ENCODE peak calls at places on chromosomes 12 and 14, in ten cellular contexts. H is sigmoid colon, E is gastrocnemius medialis, S is GM12878, R is body of pancreas, L is IMR-90, Y is transverse colon, X is H54, C is uterus, O is A549. T is an unnamed sample.

GRCh38 chr14:53278602-53279506 is 125.7 kb upstream of the DDHD1 start:
- DNase-seq in H (no peak), E (no peak), S (no peak), R (no peak), L (peak; percentile 89), Y (no peak), X (no peak), C (no peak), O (peak; percentile 78), T (no peak)

GRCh38 chr14:96205059-96205993 is 687 bp downstream of the BDKRB2 start:
- DNase-seq in H (no peak), E (no peak), S (no peak), R (no peak), L (no peak), Y (no peak), X (peak; percentile 36), C (no peak), O (no peak), T (no peak)

GRCh38 chr12:47725893-47726292 is 603 bp upstream of the ENDOU start:
- DNase-seq in H (peak; percentile 19), E (no peak), S (no peak), R (no peak), L (peak; percentile 89), Y (no peak), X (no peak), C (no peak), O (no peak), T (no peak)

GRCh38 chr12:7716391-7716790 is 5.2 kb downstream of the DPPA3 start:
- DNase-seq in H (no peak), E (no peak), S (no peak), R (no peak), L (no peak), Y (no peak), X (no peak), C (no peak), O (peak; percentile 43), T (no peak)

GRCh38 chr14:32513571-32514009 is 184.5 kb downstream of the AKAP6 start:
- DNase-seq in H (no peak), E (no peak), S (no peak), R (no peak), L (peak; percentile 15), Y (no peak), X (no peak), C (no peak), O (no peak), T (no peak)

GRCh38 chr12:6273209-6273928 is 37.1 kb upstream of the PLEKHG6 start:
- DNase-seq in H (peak; percentile 61), E (no peak), S (no peak), R (no peak), L (no peak), Y (no peak), X (no peak), C (no peak), O (no peak), T (no peak)

GRCh38 chr14:64878775-64879634 is 702 bp downstream of the SPTB start:
- DNase-seq in H (no peak), E (peak; percentile 53), S (no peak), R (peak; percentile 54), L (no peak), Y (peak; percentile 12), X (no peak), C (no peak), O (peak; percentile 23), T (no peak)

GRCh38 chr12:11732760-11733159 is 83.3 kb downstream of the ETV6 start:
- DNase-seq in H (no peak), E (no peak), S (no peak), R (no peak), L (no peak), Y (no peak), X (no peak), C (no peak), O (no peak), T (no peak)

GRCh38 chr12:78489990-78490389 is 374.6 kb upstream of the SYT1 start:
- DNase-seq in H (no peak), E (no peak), S (no peak), R (no peak), L (no peak), Y (no peak), X (no peak), C (no peak), O (no peak), T (no peak)

GRCh38 chr12:113169697-113170096 is 15.6 kb downstream of the DDX54 start:
- DNase-seq in H (no peak), E (no peak), S (no peak), R (no peak), L (no peak), Y (no peak), X (no peak), C (no peak), O (no peak), T (no peak)

GRCh38 chr12:113172185-113172584 is 13.1 kb downstream of the DDX54 start:
- DNase-seq in H (no peak), E (no peak), S (no peak), R (no peak), L (no peak), Y (no peak), X (no peak), C (no peak), O (no peak), T (no peak)

GRCh38 chr12:113170457-113170856 is 14.8 kb downstream of the DDX54 start:
- DNase-seq in H (no peak), E (no peak), S (no peak), R (no peak), L (no peak), Y (no peak), X (no peak), C (no peak), O (no peak), T (no peak)

GRCh38 chr12:113171543-113171942 is 13.7 kb downstream of the DDX54 start:
- DNase-seq in H (no peak), E (no peak), S (no peak), R (no peak), L (no peak), Y (no peak), X (no peak), C (no peak), O (no peak), T (no peak)

GRCh38 chr12:113170926-113171325 is 14.4 kb downstream of the DDX54 start:
- DNase-seq in H (no peak), E (no peak), S (no peak), R (no peak), L (no peak), Y (no peak), X (no peak), C (no peak), O (no peak), T (no peak)
- TF ChIP-seq POLR2A in H (no peak), E (no peak), S (no peak), R (no peak), L (no peak), Y (no peak), X (no peak), C (no peak), O (no peak), T (no peak)

GRCh38 chr12:4535871-4536270 is 2.8 kb upstream of the RAD51AP1 start:
- DNase-seq in H (no peak), E (no peak), S (no peak), R (no peak), L (no peak), Y (no peak), X (no peak), C (no peak), O (no peak), T (no peak)

GRCh38 chr12:4540633-4541032 is 1.9 kb downstream of the RAD51AP1 start:
- DNase-seq in H (no peak), E (no peak), S (no peak), R (no peak), L (no peak), Y (no peak), X (no peak), C (no peak), O (no peak), T (no peak)

GRCh38 chr12:4540170-4540569 is 1.5 kb downstream of the RAD51AP1 start:
- DNase-seq in H (no peak), E (no peak), S (no peak), R (no peak), L (no peak), Y (no peak), X (no peak), C (no peak), O (no peak), T (no peak)

GRCh38 chr12:4539167-4539870 is 629 bp downstream of the RAD51AP1 start:
- DNase-seq in H (no peak), E (no peak), S (no peak), R (no peak), L (no peak), Y (no peak), X (no peak), C (no peak), O (no peak), T (no peak)

GRCh38 chr12:4538207-4539160 is at the start of gene RAD51AP1:
- DNase-seq in H (peak; percentile 96), E (peak; percentile 90), S (peak; percentile 92), R (peak; percentile 94), L (peak; percentile 97), Y (peak; percentile 95), X (peak; percentile 69), C (peak; percentile 94), O (peak; percentile 99), T (peak; percentile 39)
- TF ChIP-seq POLR2A in H (no peak), E (peak; percentile 35), S (peak; percentile 80), R (peak; percentile 60), L (no peak), Y (peak; percentile 46), X (peak; percentile 85), C (peak; percentile 13), O (peak; percentile 49), T (peak; percentile 87)

DNA sequence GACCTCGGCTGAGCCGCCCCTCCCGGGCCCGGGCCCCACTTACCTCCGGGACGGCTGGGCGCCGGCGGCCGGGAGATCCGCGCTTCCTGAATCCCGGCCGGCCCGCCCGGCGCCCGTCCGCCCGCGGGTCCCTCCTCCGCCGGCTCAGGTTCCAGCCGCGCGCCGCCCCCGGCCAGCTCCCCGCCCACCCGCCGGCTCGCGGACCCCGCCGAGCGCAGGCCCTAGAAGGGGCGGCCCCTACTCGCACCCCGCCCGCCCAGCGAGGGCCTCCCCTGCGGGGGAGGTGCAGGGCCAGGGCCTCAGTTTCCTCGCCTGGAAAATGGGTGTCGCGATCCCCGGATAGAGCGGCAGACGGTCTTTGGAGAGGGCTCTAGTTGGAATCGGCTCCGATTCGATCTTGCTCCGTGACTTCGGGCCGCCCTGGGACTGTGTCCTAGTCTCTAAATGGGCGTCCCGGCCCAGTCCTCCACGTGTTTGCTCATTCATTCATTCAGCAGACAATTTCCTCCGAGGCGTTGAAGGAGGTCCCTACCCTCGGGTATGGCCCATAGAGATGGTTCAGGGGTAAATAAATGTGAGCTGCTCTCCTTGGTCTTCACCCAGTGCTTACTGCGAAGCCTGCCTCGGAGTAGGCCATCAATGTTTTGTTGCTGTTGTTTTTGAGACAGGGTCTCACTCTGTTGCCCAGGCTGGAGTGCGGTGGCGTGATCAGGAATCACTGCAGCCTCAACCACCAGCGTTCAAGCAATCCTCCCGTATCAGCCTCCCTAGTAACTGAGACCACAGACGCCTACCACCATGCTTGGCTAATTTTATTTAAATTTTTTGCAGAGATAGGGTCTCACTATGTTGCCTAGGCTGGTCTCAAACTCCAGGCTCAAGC is at the start of gene TRPV4:
- DNase-seq in H (no peak), E (no peak), S (no peak), R (peak; percentile 57), L (peak; percentile 23), Y (no peak), X (no peak), C (no peak), O (no peak), T (no peak)
- TF ChIP-seq POLR2A in H (no peak), E (no peak), S (no peak), R (peak; percentile 38), L (no peak), Y (no peak), X (no peak), C (no peak), O (no peak), T (no peak)

GRCh38 chr12:124745468-124745890 is 118.2 kb downstream of the SCARB1 start:
- DNase-seq in H (no peak), E (no peak), S (no peak), R (no peak), L (no peak), Y (no peak), X (no peak), C (no peak), O (no peak), T (no peak)
- TF ChIP-seq POLR2A in H (no peak), E (no peak), S (no peak), R (no peak), L (no peak), Y (no peak), X (no peak), C (no peak), O (no peak), T (no peak)